ENCODE peak calls at places on chromosomes 13 and 19, in nine cellular contexts. I is WTC11; A is endothelial cell; S is GDM1; F is H9; K is T-helper 1 cell; X is HFFc6; R is psoas muscle; U is stimulated activated CD4-positive, alpha-beta T cell treated with anti-CD3 and anti-CD28 coated beads, Interleukin-1b, Interleukin-23, amount 100 ng/mL, for 48 hours. Q is an unnamed sample.

GRCh38 chr19:58399903-58400637 is 4.6 kb downstream of the RNF225 start:
- DNase-seq in I (no peak), A (no peak), S (no peak), F (peak; percentile 12), K (no peak), X (no peak), R (no peak), U (no peak), Q (no peak)

GRCh38 chr13:72839831-72840426 is 58.0 kb downstream of the PIBF1 start:
- DNase-seq in I (peak; percentile 61), A (peak; percentile 51), S (no peak), F (peak; percentile 54), K (peak; percentile 25), X (peak; percentile 45), R (peak; percentile 47), U (peak; percentile 22), Q (peak; percentile 20)

GRCh38 chr19:17488593-17489391 is 18.5 kb downstream of the SLC27A1 start:
- DNase-seq in I (peak; percentile 99), A (peak; percentile 96), S (peak; percentile 5), F (peak; percentile 99), K (peak; percentile 74), X (no peak), R (no peak), U (peak; percentile 89), Q (peak; percentile 59)

GRCh38 chr19:35267818-35268545 is 780 bp upstream of the USF2 start:
- DNase-seq in I (peak; percentile 67), A (peak; percentile 71), S (peak; percentile 77), F (peak; percentile 61), K (peak; percentile 57), X (peak; percentile 15), R (peak; percentile 90), U (peak; percentile 67), Q (peak; percentile 61)

GRCh38 chr19:32651729-32652140 is 23.2 kb downstream of the ANKRD27 start:
- DNase-seq in I (peak; percentile 78), A (no peak), S (no peak), F (peak; percentile 85), K (no peak), X (no peak), R (no peak), U (no peak), Q (no peak)

GRCh38 chr19:15715642-15716041 is 12.2 kb upstream of the OR10H2 start:
- DNase-seq in I (no peak), A (no peak), S (no peak), F (no peak), K (no peak), X (no peak), R (no peak), U (no peak), Q (no peak)

GRCh38 chr13:109733550-109733949 is 52.8 kb downstream of the IRS2 start:
- DNase-seq in I (no peak), A (no peak), S (no peak), F (no peak), K (no peak), X (no peak), R (no peak), U (no peak), Q (no peak)

GRCh38 chr13:108963846-108964600 is 334.6 kb downstream of the MYO16 start:
- DNase-seq in I (no peak), A (no peak), S (no peak), F (no peak), K (no peak), X (peak; percentile 53), R (no peak), U (no peak), Q (no peak)

GRCh38 chr19:55679343-55680257 is 4.6 kb downstream of the EPN1 start:
- DNase-seq in I (no peak), A (no peak), S (no peak), F (no peak), K (no peak), X (peak; percentile 38), R (no peak), U (peak; percentile 42), Q (no peak)

GRCh38 chr13:35478384-35479222 is 2.1 kb upstream of the MAB21L1 start:
- DNase-seq in I (peak; percentile 52), A (peak; percentile 51), S (no peak), F (peak; percentile 61), K (no peak), X (no peak), R (peak; percentile 38), U (no peak), Q (no peak)

GRCh38 chr13:32164622-32165268 is 133.2 kb downstream of the FRY start:
- DNase-seq in I (peak; percentile 46), A (peak; percentile 35), S (peak; percentile 25), F (peak; percentile 71), K (no peak), X (peak; percentile 56), R (no peak), U (peak; percentile 13), Q (peak; percentile 74)

GRCh38 chr19:5595745-5596144 is 26.8 kb downstream of the SAFB2 start:
- DNase-seq in I (no peak), A (no peak), S (no peak), F (no peak), K (no peak), X (no peak), R (peak; percentile 32), U (no peak), Q (no peak)

GRCh38 chr13:76937416-76937815 is 10.9 kb upstream of the ACOD1 start:
- DNase-seq in I (no peak), A (no peak), S (no peak), F (no peak), K (no peak), X (peak; percentile 92), R (no peak), U (no peak), Q (peak; percentile 71)

GRCh38 chr13:40259899-40260298 is 406.5 kb downstream of the FOXO1 start:
- DNase-seq in I (no peak), A (no peak), S (no peak), F (no peak), K (no peak), X (no peak), R (no peak), U (no peak), Q (no peak)

GRCh38 chr13:83709751-83710515 is 172.3 kb downstream of the SLITRK1 start:
- DNase-seq in I (no peak), A (no peak), S (no peak), F (no peak), K (no peak), X (peak; percentile 22), R (no peak), U (no peak), Q (no peak)

GRCh38 chr13:108225440-108225839 is 7.2 kb downstream of the ABHD13 start:
- DNase-seq in I (no peak), A (no peak), S (no peak), F (no peak), K (no peak), X (no peak), R (no peak), U (no peak), Q (no peak)

GRCh38 chr19:55118401-55118991 is 1.1 kb upstream of the PPP1R12C start:
- DNase-seq in I (peak; percentile 93), A (peak; percentile 65), S (no peak), F (peak; percentile 94), K (no peak), X (no peak), R (peak; percentile 74), U (peak; percentile 29), Q (no peak)

Q was measured in H4.